ENCODE peak calls at places on chromosomes 13 and 19, in nine cellular contexts. X, S, G, A, N, L, B, W and O are unnamed samples.
A peak's percentile ranks its signal among the peaks of the same experiment; 100 is the strongest.

GRCh38 chr13:98143601-98144500 is 957 bp downstream of the FARP1 start:
- DNase-seq in N (no peak), W (peak; percentile 49), G (no peak), B (no peak), A (peak; percentile 66), L (no peak), X (peak; percentile 44), S (peak; percentile 63), O (peak; percentile 57)

GRCh38 chr19:52007436-52007804 is 591 bp downstream of the ZNF615 start:
- DNase-seq in X (no peak), B (no peak), G (peak; percentile 18), N (no peak), S (peak; percentile 53), W (peak; percentile 14), A (no peak), L (no peak), O (peak; percentile 6)

GRCh38 chr19:1445185-1445931 is 4.6 kb upstream of the APC2 start:
- DNase-seq in A (no peak), B (no peak), S (peak; percentile 82), W (peak; percentile 55), G (peak; percentile 84), N (no peak), L (peak; percentile 64), X (peak; percentile 35), O (peak; percentile 53)

GRCh38 chr19:45668342-45668871 is 386 bp downstream of the GIPR start:
- DNase-seq in B (no peak), W (no peak), S (no peak), X (no peak), A (no peak), G (no peak), L (no peak), N (no peak), O (no peak)

GRCh38 chr13:99045396-99045795 is 67.5 kb upstream of the DOCK9 start:
- DNase-seq in N (no peak), L (no peak), G (no peak), B (no peak), W (no peak), A (no peak), X (peak; percentile 58), S (no peak), O (peak; percentile 76)

GRCh38 chr13:98496239-98496668 is 80.7 kb downstream of the STK24 start:
- DNase-seq in W (no peak), B (no peak), G (no peak), L (no peak), N (no peak), A (peak; percentile 87), X (peak; percentile 46), S (no peak), O (no peak)

GRCh38 chr19:28296506-28296905 is 916.4 kb downstream of the UQCRFS1 start:
- DNase-seq in W (peak; percentile 55), X (no peak), L (no peak), B (no peak), A (no peak), S (no peak), G (no peak), N (no peak), O (peak; percentile 63)

GRCh38 chr13:91758724-91759123 is 360.3 kb downstream of the GPC5 start:
- DNase-seq in W (no peak), G (no peak), X (no peak), L (no peak), A (no peak), S (no peak), B (no peak), N (no peak), O (no peak)

GRCh38 chr13:102693781-102694180 is 1.1 kb downstream of the METTL21C start:
- DNase-seq in W (peak; percentile 14), B (peak; percentile 6), A (no peak), N (no peak), X (peak; percentile 64), S (no peak), G (no peak), L (no peak), O (peak; percentile 62)

DNA sequence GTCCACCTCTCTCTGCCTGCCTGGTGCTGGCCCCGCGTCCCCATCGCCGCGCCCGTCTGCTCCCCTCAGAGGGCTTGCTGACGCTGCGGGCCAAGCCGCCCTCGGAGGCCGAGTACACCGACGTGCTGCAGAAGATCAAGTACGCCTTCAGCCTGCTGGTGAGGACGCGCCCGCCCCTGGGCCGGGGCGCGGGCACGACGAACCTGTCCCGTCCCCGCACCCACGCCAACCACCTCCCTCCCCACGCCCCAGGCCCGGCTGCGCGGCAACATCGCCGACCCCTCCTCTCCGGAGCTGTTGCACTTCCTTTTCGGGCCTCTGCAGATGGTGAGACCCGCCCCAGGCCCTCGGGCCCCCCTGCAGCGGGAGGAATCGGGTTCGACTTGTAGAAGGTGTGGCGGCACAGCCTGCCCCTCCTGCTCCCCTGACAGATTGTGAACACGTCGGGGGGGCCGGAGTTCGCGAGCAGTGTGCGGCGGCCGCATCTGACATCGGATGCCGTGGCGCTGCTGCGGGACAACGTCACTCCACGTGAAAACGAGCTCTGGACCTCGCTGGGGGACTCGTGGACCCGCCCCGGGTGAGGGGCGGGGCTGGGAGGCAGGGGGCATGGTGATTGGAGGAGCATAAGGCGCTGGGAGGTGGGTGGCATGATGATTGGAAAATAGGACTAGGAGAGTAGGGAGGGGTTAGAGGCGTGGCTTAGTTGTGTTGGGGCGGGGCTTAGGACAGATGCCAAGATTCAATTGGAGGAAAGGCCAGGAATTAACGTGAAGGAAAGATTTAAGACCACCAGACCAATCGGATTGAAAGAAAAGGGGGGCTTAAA is 6.6 kb downstream of the EPS8L1 start:
- DNase-seq in S (peak; percentile 72), G (peak; percentile 62), L (no peak), N (no peak), A (no peak), B (no peak), W (peak; percentile 61), X (peak; percentile 42), O (peak; percentile 68)
- H3K4me3 ChIP-seq in S (peak overlapping the region; percentile 50), G (no peak overlapping the region), L (no peak overlapping the region), N (peak overlapping the region; percentile 58), A (peak overlapping the region; percentile 24), B (no peak overlapping the region), W (no peak overlapping the region), X (peak overlapping the region; percentile 30), O (peak overlapping the region; percentile 62)

GRCh38 chr19:55781112-55781511 is 12.2 kb downstream of the RFPL4AL1 start:
- DNase-seq in W (no peak), A (no peak), X (no peak), N (no peak), S (no peak), G (no peak), L (no peak), B (no peak), O (no peak)

GRCh38 chr19:55778331-55778730 is 9.4 kb downstream of the RFPL4AL1 start:
- DNase-seq in W (no peak), B (no peak), A (no peak), S (no peak), N (no peak), G (no peak), L (no peak), X (no peak), O (no peak)

GRCh38 chr19:55777528-55777927 is 8.6 kb downstream of the RFPL4AL1 start:
- DNase-seq in X (no peak), S (no peak), L (no peak), G (no peak), W (no peak), B (no peak), A (no peak), N (no peak), O (no peak)
- TF ChIP-seq CTCF in X (no peak), S (no peak), L (no peak), G (no peak), W (no peak), B (no peak), A (no peak), N (peak; percentile 30), O (no peak)

DNA sequence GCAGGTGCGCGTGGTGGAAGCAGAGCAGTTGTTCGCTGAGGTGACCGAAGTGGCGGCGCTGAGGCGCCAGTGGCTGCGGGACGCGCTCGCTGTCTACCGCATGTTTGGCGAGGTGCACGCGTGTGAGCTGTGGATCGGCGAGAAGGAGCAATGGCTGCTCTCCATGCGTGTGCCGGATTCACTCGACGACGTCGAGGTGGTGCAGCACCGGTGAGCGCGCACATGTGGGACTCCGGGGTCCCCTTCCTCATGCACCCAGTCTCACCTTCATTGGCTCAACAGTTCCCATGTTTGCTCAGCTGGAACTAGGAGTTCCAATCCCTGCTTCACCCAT is 46.5 kb downstream of the SPTBN4 start:
- DNase-seq in B (no peak), N (no peak), G (no peak), W (no peak), X (no peak), A (no peak), S (no peak), L (no peak), O (no peak)
- H3K4me3 ChIP-seq in B (no peak overlapping the region), N (no peak overlapping the region), G (peak overlapping the region; percentile 37), W (no peak overlapping the region), X (no peak overlapping the region), A (no peak overlapping the region), S (peak overlapping the region; percentile 33), L (no peak overlapping the region), O (no peak overlapping the region)

GRCh38 chr19:34926685-34927375 is at the start of gene ZNF30:
- DNase-seq in A (peak; percentile 94), W (peak; percentile 96), L (peak; percentile 93), X (peak; percentile 88), S (peak; percentile 96), G (peak; percentile 95), B (peak; percentile 78), N (peak; percentile 77), O (peak; percentile 95)

GRCh38 chr19:34926361-34926684 is 380 bp upstream of the ZNF30 start:
- DNase-seq in L (no peak), N (no peak), G (no peak), A (no peak), B (no peak), X (no peak), S (no peak), W (no peak), O (no peak)

DNA sequence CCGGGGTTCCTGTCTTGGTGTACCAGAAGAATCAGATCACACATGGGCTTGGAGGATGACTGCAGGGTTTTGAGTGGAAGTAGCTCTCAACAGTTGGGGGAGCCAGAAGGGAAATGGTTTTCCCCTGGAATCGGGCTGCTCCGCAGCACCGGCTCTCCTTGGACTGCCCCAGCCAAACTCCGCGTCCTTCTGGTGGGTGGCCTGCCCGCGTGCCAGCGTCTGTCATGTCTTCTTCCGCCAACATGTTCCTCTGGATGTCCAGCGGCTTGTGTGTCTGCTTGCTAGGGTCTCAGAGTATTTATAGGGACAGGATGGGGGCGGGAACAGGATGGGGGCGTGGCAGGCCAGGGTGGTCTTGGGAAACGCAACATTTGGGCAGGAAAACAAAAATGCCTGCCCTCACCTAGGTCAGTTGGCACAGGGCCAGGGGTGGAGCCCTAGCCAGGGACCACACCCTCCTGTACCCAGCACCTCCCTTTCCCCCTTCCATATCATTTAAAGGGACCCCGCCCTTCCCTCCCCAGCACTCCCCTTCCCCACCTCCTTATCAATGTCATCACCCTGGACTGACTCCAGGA is 1.3 kb upstream of the ZNF30 start:
- DNase-seq in S (no peak), X (no peak), L (no peak), A (no peak), W (no peak), G (no peak), N (no peak), B (no peak), O (no peak)
- TF ChIP-seq CTCF in S (no peak), X (no peak), L (no peak), A (no peak), W (no peak), G (no peak), N (no peak), B (no peak), O (no peak)